ENCODE peak calls at places on chromosomes 6 and 20, in five cellular contexts. C, Z, S, V and D are unnamed samples.

GRCh38 chr20:19817017-19817416 is 59.0 kb downstream of the RIN2 start:
- DNase-seq in C (no peak), Z (no peak), S (no peak), V (peak), D (peak)

GRCh38 chr6:108561742-108562502 is 1.2 kb downstream of the FOXO3 start:
- DNase-seq in C (no peak), Z (peak), S (no peak), V (peak), D (no peak)

GRCh38 chr6:14917101-14917500 is 328.8 kb upstream of the JARID2 start:
- DNase-seq in C (no peak), Z (no peak), S (no peak), V (peak), D (peak)

GRCh38 chr6:140364916-140365315 is 990.5 kb upstream of the CITED2 start:
- DNase-seq in C (no peak), Z (no peak), S (no peak), V (no peak), D (no peak)

GRCh38 chr20:23374441-23374840 is 12.5 kb downstream of the GZF1 start:
- DNase-seq in C (no peak), Z (no peak), S (no peak), V (no peak), D (no peak)

GRCh38 chr6:165850434-165851019 is 187.5 kb upstream of the PDE10A start:
- DNase-seq in C (peak), Z (peak), S (no peak), V (peak), D (no peak)

GRCh38 chr6:35318200-35318844 is 20.7 kb downstream of the DEF6 start:
- DNase-seq in C (no peak), Z (peak), S (peak), V (peak), D (no peak)

GRCh38 chr20:36461600-36462439 is 79.5 kb upstream of the MYL9 start:
- DNase-seq in C (no peak), Z (peak), S (no peak), V (peak), D (no peak)

GRCh38 chr6:131112252-131112651 is 23.0 kb upstream of the AKAP7 start:
- DNase-seq in C (no peak), Z (no peak), S (no peak), V (no peak), D (no peak)

GRCh38 chr6:13407368-13407708 is 79.0 kb upstream of the TBC1D7 start:
- DNase-seq in C (no peak), Z (no peak), S (no peak), V (no peak), D (no peak)

GRCh38 chr6:104639671-104640070 is 220.0 kb downstream of the HACE1 start:
- DNase-seq in C (no peak), Z (peak), S (no peak), V (peak), D (no peak)

GRCh38 chr6:57021086-57021720 is 25.3 kb upstream of the KIAA1586 start:
- DNase-seq in C (peak), Z (peak), S (no peak), V (peak), D (peak)

GRCh38 chr6:16559091-16559490 is 202.2 kb downstream of the ATXN1 start:
- DNase-seq in C (no peak), Z (no peak), S (no peak), V (peak), D (no peak)

GRCh38 chr20:8212286-8212685 is 80.2 kb downstream of the PLCB1 start:
- DNase-seq in C (no peak), Z (no peak), S (no peak), V (peak), D (no peak)

GRCh38 chr20:43988451-43988850 is 73.8 kb downstream of the TOX2 start:
- DNase-seq in C (no peak), Z (no peak), S (no peak), V (peak), D (no peak)

GRCh38 chr6:25487012-25487411 is 165.0 kb upstream of the SCGN start:
- DNase-seq in C (no peak), Z (no peak), S (no peak), V (no peak), D (no peak)

GRCh38 chr6:118504611-118505010 is 43.5 kb upstream of the PLN start:
- DNase-seq in C (no peak), Z (no peak), S (no peak), V (no peak), D (no peak)

GRCh38 chr6:129750390-129750789 is 40.4 kb upstream of the ARHGAP18 start:
- DNase-seq in C (no peak), Z (peak), S (no peak), V (no peak), D (no peak)
- H3K4me3 ChIP-seq in C (no peak), Z (no peak), S (no peak), V (no peak), D (no peak)

GRCh38 chr20:1840865-1841553 is 54.2 kb upstream of the SIRPA start:
- DNase-seq in C (no peak), Z (no peak), S (no peak), V (peak), D (no peak)
- H3K4me3 ChIP-seq in C (no peak), Z (no peak), S (no peak), V (no peak), D (no peak)

GRCh38 chr6:27679308-27679967 is 206.5 kb upstream of the ZNF184 start:
- DNase-seq in C (no peak), Z (no peak), S (no peak), V (no peak), D (no peak)
- H3K4me3 ChIP-seq in C (no peak), Z (no peak), S (peak), V (peak), D (no peak)

DNA sequence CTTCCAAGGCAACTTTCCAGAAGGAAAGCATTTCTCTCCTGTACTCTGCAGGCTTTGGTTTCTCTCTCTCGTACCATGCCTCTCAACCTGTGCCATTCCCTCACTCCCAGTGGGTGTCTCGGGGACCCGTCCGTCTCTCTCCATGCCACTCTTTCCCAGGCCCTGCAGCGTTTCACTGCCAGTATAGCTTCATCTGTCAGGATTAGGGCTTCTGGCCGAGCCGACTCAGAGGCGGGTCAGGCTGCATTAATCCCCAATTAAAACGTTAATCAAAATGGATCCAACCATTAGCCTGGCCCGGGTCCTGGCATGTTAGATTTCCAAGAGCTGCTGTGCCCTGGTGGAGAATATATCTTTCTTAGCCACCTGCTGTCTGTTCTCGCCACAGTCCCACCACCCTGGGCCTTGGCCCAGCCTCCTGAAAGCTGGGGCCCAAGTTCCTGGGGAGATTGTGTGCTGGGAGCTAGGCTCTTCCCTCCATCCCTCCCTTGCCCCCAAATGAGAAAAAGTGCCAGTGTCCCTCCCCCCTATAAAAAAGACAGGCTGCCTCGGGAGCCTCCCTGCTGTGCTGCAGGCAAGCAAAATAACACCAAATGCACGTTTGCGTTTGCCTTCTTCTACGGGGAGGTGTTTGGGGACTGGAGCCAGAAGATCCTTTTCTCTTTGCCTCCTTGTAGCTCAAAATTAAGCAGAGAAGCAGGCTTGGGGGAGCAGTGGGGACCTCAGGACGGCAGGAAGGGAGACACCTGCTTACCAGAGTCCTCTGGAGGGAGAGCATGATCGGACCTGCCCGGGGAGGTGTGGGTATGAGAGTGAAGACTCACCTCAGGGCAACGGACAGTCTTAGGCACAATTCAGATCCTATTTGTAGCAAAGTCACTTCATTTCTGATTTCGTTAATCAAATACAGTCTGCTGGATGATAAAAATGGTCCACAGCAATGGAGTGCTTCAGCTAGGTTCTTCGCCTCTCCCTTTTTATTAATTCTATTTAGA is 3.0 kb downstream of the KCNG1 start:
- DNase-seq in C (no peak), Z (no peak), S (no peak), V (no peak), D (no peak)
- H3K4me3 ChIP-seq in C (no peak), Z (no peak), S (peak), V (no peak), D (no peak)

GRCh38 chr6:136792945-136793289 is 640 bp upstream of the MAP3K5 start:
- DNase-seq in C (no peak), Z (peak), S (no peak), V (peak), D (peak)

GRCh38 chr6:136801581-136801980 is 9.3 kb upstream of the MAP3K5 start:
- DNase-seq in C (no peak), Z (no peak), S (no peak), V (no peak), D (no peak)

GRCh38 chr6:136793348-136793747 is 1.1 kb upstream of the MAP3K5 start:
- DNase-seq in C (no peak), Z (no peak), S (no peak), V (no peak), D (no peak)

GRCh38 chr6:136795996-136796395 is 3.7 kb upstream of the MAP3K5 start:
- DNase-seq in C (no peak), Z (no peak), S (no peak), V (peak), D (no peak)

DNA sequence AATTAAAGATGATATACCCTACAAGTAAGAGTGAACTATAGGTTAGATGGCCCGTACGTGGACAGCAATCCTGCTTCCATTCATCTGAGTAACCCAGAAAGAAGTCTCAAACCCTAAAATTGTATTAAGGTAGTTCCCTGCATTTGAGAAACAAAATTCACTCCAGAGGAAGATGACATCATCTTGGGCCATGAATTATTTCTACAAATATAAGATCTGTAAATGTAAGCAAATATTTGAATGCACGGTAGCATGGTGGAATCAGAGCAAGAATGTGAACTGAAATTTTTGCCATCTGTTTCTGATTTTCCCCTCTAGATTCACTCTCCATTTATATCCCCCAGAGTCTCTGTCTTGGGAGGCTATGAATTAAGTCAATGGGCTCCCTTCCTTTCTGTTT is 5.7 kb upstream of the MAP3K5 start:
- DNase-seq in C (no peak), Z (no peak), S (no peak), V (no peak), D (no peak)
- H3K4me3 ChIP-seq in C (no peak), Z (no peak), S (no peak), V (no peak), D (no peak)

GRCh38 chr20:35404614-35405259 is 7.0 kb downstream of the UQCC1 start:
- DNase-seq in C (no peak), Z (no peak), S (no peak), V (no peak), D (no peak)

GRCh38 chr20:35405775-35406174 is 6.0 kb downstream of the UQCC1 start:
- DNase-seq in C (no peak), Z (no peak), S (no peak), V (no peak), D (no peak)

GRCh38 chr20:35408270-35408669 is 3.5 kb downstream of the UQCC1 start:
- DNase-seq in C (no peak), Z (no peak), S (no peak), V (no peak), D (no peak)

GRCh38 chr20:35409542-35409941 is 2.2 kb downstream of the UQCC1 start:
- DNase-seq in C (no peak), Z (no peak), S (no peak), V (no peak), D (no peak)

GRCh38 chr20:35410613-35411012 is 1.2 kb downstream of the UQCC1 start:
- DNase-seq in C (no peak), Z (no peak), S (no peak), V (no peak), D (no peak)
- H3K4me3 ChIP-seq in C (peak), Z (peak), S (peak), V (peak), D (no peak)

DNA sequence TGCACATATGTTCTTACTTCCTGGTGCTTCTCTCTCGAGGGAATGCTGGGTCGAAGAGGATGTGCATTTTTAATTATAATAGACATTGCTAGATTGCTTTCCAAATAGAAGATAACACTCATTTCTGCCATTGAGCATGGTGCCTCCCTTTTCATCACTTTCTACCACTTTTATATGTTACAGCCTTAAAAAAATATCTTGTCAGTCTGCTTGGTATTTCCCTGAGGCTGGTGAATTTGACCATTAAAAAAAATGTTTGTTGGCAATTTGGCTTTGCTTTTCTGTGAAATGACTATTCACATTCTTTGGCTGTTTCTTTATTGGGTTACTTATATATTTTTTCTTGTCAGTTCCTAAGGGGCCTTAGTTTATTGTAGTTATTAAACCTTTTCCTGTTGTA is 3.6 kb downstream of the DDR1 start:
- DNase-seq in C (no peak), Z (no peak), S (no peak), V (no peak), D (peak)
- H3K4me3 ChIP-seq in C (no peak), Z (no peak), S (no peak), V (no peak), D (no peak)

DNA sequence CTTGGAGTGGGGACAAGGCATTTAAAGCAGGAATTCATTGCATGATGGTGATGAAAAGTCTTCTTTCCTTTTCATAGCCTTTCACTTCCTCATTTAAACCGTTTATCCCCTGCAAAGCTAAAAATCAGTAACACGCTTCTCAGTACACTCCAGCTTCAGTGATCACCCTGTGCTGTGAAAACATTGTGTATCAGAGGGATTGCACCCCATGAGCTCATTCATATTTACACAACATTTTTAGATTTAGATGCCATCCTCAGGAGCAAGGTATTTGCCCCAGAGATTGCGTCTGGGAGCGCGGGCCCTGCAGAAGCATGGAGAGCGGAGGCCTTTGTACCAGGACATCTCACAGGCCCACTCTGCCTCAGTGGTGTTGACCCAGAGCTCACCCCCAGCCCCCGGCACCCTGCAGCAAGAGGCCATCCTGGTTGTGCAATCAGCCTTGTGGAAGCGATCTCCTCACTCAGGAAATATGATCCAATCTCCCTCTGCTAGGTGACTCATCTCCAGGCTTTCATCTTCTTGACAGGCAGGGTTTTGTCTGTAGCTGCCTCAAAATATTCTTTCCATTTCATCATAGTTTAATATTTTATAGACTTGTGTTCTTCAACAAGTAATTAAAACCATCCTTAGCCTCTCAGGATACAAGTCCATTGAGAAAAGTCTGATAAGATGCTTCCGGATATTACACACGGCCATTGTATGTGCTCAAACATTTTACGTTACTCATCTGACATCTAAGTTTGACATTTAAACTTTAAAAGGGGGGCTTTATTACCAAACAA is 38.9 kb upstream of the THBS2 start:
- DNase-seq in C (peak), Z (peak), S (no peak), V (peak), D (peak)
- H3K4me3 ChIP-seq in C (no peak), Z (no peak), S (no peak), V (no peak), D (no peak)

GRCh38 chr20:2817341-2817726 is 1.2 kb downstream of the TMEM239 start:
- DNase-seq in C (no peak), Z (no peak), S (no peak), V (no peak), D (no peak)

GRCh38 chr20:2822073-2822472 is 5.9 kb downstream of the TMEM239 start:
- DNase-seq in C (no peak), Z (no peak), S (no peak), V (peak), D (no peak)

GRCh38 chr20:2820896-2821869 is 5.0 kb downstream of the TMEM239 start:
- DNase-seq in C (no peak), Z (no peak), S (no peak), V (no peak), D (no peak)

GRCh38 chr20:2817891-2818595 is 1.9 kb downstream of the TMEM239 start:
- DNase-seq in C (no peak), Z (no peak), S (no peak), V (no peak), D (no peak)

DNA sequence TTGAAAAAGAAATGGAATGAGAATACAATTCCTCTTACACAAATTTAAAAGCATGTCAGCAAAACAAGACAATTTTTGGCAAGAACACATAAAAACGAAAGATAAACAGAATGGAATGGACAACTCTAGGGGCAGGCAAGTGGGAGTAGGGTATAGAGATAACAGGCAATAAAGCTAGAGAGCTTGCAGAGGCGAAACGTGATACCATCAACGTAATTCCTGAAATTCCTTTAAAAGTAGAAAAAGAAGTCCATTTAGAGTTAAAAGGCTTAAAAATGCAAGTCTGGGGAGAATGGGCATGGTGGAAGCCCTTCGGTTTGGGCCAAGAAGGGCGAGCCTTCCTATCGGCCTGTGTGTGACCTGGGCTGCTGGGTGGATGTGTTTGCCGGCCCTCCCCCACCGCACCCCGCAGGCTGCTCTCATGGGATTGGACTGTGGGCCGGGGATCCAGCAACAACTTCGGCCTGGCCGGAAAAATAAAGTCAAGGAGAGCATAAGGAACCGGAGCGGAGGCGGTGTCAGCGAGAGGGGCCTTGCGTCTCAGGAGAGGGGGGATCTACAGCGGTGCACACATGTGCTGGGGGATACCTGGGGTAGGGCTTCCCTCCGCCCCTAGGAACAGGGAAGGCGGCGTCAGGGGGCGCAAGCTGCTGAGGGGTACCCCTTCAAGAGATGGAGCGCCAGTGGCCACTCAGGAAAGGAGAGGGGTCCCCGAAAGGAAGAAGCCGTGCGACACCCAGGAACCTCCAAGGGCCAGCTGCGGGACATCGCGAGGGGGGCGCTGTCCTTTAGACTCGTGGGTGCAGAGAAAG is 4.1 kb downstream of the TMEM239 start:
- DNase-seq in C (no peak), Z (no peak), S (no peak), V (peak), D (no peak)
- H3K4me3 ChIP-seq in C (no peak), Z (no peak), S (peak), V (no peak), D (no peak)

DNA sequence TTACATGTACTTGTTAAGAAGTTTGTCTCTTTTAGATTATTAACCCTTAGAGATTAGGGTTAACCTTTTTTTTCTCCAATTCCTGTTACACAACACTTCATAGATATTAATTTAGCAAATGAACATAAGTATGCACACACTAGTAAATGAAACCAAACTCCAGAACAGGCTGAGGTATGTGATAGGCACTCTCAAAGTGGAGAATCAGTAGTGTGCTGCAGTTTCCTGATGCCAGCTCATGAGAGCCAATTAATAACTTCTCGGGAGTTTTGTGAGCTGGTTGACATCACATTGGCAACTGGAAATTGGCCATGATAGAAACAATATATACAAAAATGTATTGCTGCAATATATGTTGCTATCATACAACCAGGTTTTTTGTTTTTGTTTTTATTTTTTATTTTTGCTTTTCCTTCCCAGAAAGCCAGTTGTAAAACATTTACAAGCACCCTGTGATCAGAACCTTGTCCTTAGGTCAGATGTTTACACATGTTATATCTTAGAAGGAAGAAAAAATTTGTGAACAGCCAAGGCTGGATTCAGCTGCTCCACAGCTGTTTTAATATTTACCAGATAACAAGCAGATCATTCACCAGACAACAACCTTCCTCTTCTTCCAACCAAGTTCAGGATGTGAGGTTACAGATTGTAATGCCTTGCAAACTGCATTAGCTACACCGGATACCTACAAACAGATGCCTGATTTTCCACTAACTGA is 42.4 kb upstream of the ECHDC1 start:
- DNase-seq in C (no peak), Z (no peak), S (no peak), V (peak), D (no peak)
- H3K4me3 ChIP-seq in C (no peak), Z (no peak), S (no peak), V (no peak), D (no peak)